ENCODE peak calls at places on chromosomes 13 and 19, in nine cellular contexts. A, L, W, H, S, R, F, J and Y are unnamed samples.
A peak's percentile ranks its signal among the peaks of the same experiment; 100 is the strongest.

GRCh38 chr13:112740502-112741131 is 50.8 kb downstream of the ATP11A start:
- DNase-seq in F (peak; percentile 56), R (peak; percentile 55), S (no peak), L (peak; percentile 89), H (peak; percentile 50), J (peak; percentile 89), W (no peak), A (no peak), Y (peak; percentile 89)

GRCh38 chr13:90792335-90792734 is 555.2 kb upstream of the MIR17HG start:
- DNase-seq in F (peak; percentile 30), S (no peak), R (peak; percentile 6), A (peak; percentile 51), W (no peak), H (no peak), J (no peak), L (no peak), Y (no peak)

GRCh38 chr19:32232449-32232848 is 113.0 kb upstream of the ZNF507 start:
- DNase-seq in L (no peak), S (no peak), H (no peak), F (no peak), A (no peak), J (no peak), R (no peak), W (no peak), Y (no peak)

GRCh38 chr13:85204668-85205344 is 594.4 kb downstream of the SLITRK6 start:
- DNase-seq in S (peak; percentile 76), A (no peak), R (no peak), W (no peak), J (no peak), H (no peak), L (no peak), F (no peak), Y (no peak)

GRCh38 chr19:3479177-3479818 is 1.0 kb downstream of the SMIM24 start:
- DNase-seq in A (peak; percentile 5), F (no peak), R (no peak), J (no peak), L (no peak), S (no peak), W (no peak), H (no peak), Y (no peak)

GRCh38 chr13:28535734-28536133 is 40.8 kb upstream of the FLT1 start:
- DNase-seq in F (no peak), S (no peak), W (no peak), J (no peak), L (no peak), H (no peak), A (no peak), R (no peak), Y (no peak)

GRCh38 chr13:40586886-40587285 is 79.6 kb downstream of the FOXO1 start:
- DNase-seq in F (no peak), H (no peak), W (no peak), L (no peak), J (no peak), S (no peak), R (no peak), A (no peak), Y (no peak)

GRCh38 chr13:66635526-66635925 is 594.6 kb downstream of the PCDH9 start:
- DNase-seq in L (no peak), W (no peak), H (no peak), F (peak; percentile 97), J (no peak), A (peak; percentile 69), R (peak; percentile 96), S (no peak), Y (no peak)

GRCh38 chr13:87557788-87558187 is 113.4 kb upstream of the SLITRK5 start:
- DNase-seq in F (no peak), L (no peak), H (no peak), J (no peak), W (no peak), S (no peak), R (no peak), A (no peak), Y (no peak)

GRCh38 chr13:48545608-48546007 is 12.7 kb upstream of the RCBTB2 start:
- DNase-seq in S (no peak), F (no peak), W (no peak), J (no peak), R (no peak), A (no peak), L (no peak), H (no peak), Y (no peak)

GRCh38 chr13:48542138-48542537 is 9.3 kb upstream of the RCBTB2 start:
- DNase-seq in A (no peak), W (no peak), R (no peak), H (no peak), J (no peak), S (no peak), F (no peak), L (no peak), Y (no peak)

GRCh38 chr13:48539550-48539949 is 6.7 kb upstream of the RCBTB2 start:
- DNase-seq in F (no peak), J (no peak), W (no peak), S (no peak), H (peak; percentile 35), A (no peak), L (no peak), R (no peak), Y (no peak)

GRCh38 chr13:48547663-48548092 is 14.8 kb upstream of the RCBTB2 start:
- DNase-seq in J (no peak), F (no peak), L (no peak), W (no peak), A (no peak), H (no peak), S (no peak), R (no peak), Y (no peak)

GRCh38 chr13:48542581-48543341 is 9.9 kb upstream of the RCBTB2 start:
- DNase-seq in A (no peak), L (peak; percentile 74), W (no peak), R (peak; percentile 7), J (peak; percentile 70), F (peak; percentile 16), H (no peak), S (peak; percentile 58), Y (peak; percentile 75)
- TF ChIP-seq CTCF in A (no peak), L (peak; percentile 11), W (no peak), R (no peak), J (no peak), F (no peak), H (no peak), S (no peak), Y (no peak)

GRCh38 chr13:107361666-107362065 is 793.7 kb upstream of the ARGLU1 start:
- DNase-seq in F (peak; percentile 67), A (no peak), S (no peak), J (no peak), L (no peak), R (peak; percentile 54), W (no peak), H (no peak), Y (no peak)

GRCh38 chr13:107365466-107366215 is 797.7 kb upstream of the ARGLU1 start:
- DNase-seq in S (no peak), F (peak; percentile 74), W (no peak), R (peak; percentile 61), A (peak; percentile 56), L (no peak), J (no peak), H (no peak), Y (no peak)

GRCh38 chr13:107364658-107365057 is 796.7 kb upstream of the ARGLU1 start:
- DNase-seq in J (no peak), F (no peak), A (no peak), R (no peak), L (no peak), W (no peak), S (no peak), H (no peak), Y (no peak)

DNA sequence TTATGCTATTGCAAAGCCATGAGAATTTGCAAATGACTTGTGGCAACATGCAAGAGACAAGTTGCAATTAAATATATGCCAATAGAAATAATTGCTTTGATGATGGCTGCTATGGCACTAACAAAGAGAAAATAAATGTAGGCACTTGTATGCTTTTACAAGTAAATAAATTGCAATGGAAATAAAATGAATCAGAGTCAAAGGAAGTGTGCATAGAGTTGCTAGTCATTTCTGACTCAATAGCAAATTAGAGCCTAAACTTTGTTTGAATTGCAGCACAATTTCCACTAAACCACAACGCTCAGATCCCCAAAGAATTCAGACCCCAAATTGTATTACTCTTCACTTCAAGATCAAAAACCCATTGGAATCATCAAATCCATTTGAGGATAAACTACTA is 792.1 kb upstream of the ARGLU1 start:
- DNase-seq in A (peak; percentile 17), R (no peak), L (no peak), H (no peak), S (no peak), W (no peak), F (no peak), J (no peak), Y (no peak)
- H3K4me3 ChIP-seq in A (no peak overlapping the region), R (no peak overlapping the region), L (no peak overlapping the region), H (no peak overlapping the region), S (no peak overlapping the region), W (no peak overlapping the region), F (no peak overlapping the region), J (no peak overlapping the region), Y (no peak overlapping the region)

GRCh38 chr19:16951529-16951928 is 62.7 kb downstream of the F2RL3 start:
- DNase-seq in F (peak; percentile 25), H (no peak), L (no peak), J (no peak), S (no peak), R (peak; percentile 7), A (peak; percentile 50), W (no peak), Y (peak; percentile 31)

GRCh38 chr19:16946951-16947940 is 58.4 kb downstream of the F2RL3 start:
- DNase-seq in L (no peak), J (no peak), W (no peak), H (no peak), A (no peak), R (no peak), F (no peak), S (no peak), Y (peak; percentile 52)

GRCh38 chr19:16945762-16946465 is 57.1 kb downstream of the F2RL3 start:
- DNase-seq in S (no peak), J (no peak), A (no peak), L (no peak), H (no peak), R (no peak), F (no peak), W (no peak), Y (peak; percentile 3)

GRCh38 chr19:16952046-16952445 is 63.2 kb downstream of the F2RL3 start:
- DNase-seq in A (no peak), L (no peak), J (no peak), W (no peak), F (no peak), S (no peak), H (no peak), R (no peak), Y (peak; percentile 26)

GRCh38 chr19:16949496-16950023 is 60.8 kb downstream of the F2RL3 start:
- DNase-seq in W (no peak), F (no peak), J (no peak), R (no peak), S (no peak), H (no peak), A (no peak), L (no peak), Y (peak; percentile 14)
- H3K27ac ChIP-seq in W (no peak overlapping the region), F (no peak overlapping the region), J (no peak overlapping the region), R (no peak overlapping the region), S (no peak overlapping the region), H (no peak overlapping the region), A (no peak overlapping the region), L (no peak overlapping the region), Y (no peak overlapping the region)

GRCh38 chr13:103386341-103386740 is 320.1 kb upstream of the SLC10A2 start:
- DNase-seq in S (no peak), W (no peak), L (no peak), R (peak; percentile 29), J (peak; percentile 5), H (no peak), A (peak; percentile 45), F (peak; percentile 49), Y (no peak)

GRCh38 chr13:103394670-103395069 is 328.5 kb upstream of the SLC10A2 start:
- DNase-seq in R (no peak), H (no peak), A (no peak), J (no peak), S (no peak), W (no peak), L (no peak), F (no peak), Y (no peak)

GRCh38 chr13:103388839-103389238 is 322.6 kb upstream of the SLC10A2 start:
- DNase-seq in R (no peak), H (no peak), A (peak; percentile 2), L (no peak), S (no peak), J (no peak), W (no peak), F (no peak), Y (no peak)
- TF ChIP-seq CTCF in R (no peak), H (no peak), A (peak; percentile 14), L (no peak), S (no peak), J (no peak), W (no peak), F (no peak), Y (no peak)